ENCODE peak calls at places on chromosomes 1 and 21, in six cellular contexts. One of them, this sample, is unnamed.

GRCh38 chr1:89939693-89940438 is 55.0 kb upstream of the ZNF326 start:
- DNase-seq in heart right ventricle: no peak
- DNase-seq in AG09319: no peak
- DNase-seq in psoas muscle: no peak
- DNase-seq in OCI-LY7: no peak
- DNase-seq in stomach: no peak
- DNase-seq in this sample: no peak

GRCh38 chr21:20388400-20388799 is 609.8 kb upstream of the NCAM2 start:
- DNase-seq in heart right ventricle: no peak
- DNase-seq in AG09319: no peak
- DNase-seq in psoas muscle: no peak
- DNase-seq in OCI-LY7: no peak
- DNase-seq in stomach: no peak
- DNase-seq in this sample: no peak

GRCh38 chr1:27519341-27520258 is 29.6 kb upstream of the WASF2 start:
- DNase-seq in heart right ventricle: peak; percentile 71
- DNase-seq in AG09319: no peak
- DNase-seq in psoas muscle: peak; percentile 36
- DNase-seq in OCI-LY7: no peak
- DNase-seq in stomach: no peak
- DNase-seq in this sample: peak; percentile 68

GRCh38 chr21:27244796-27245195 is 277.9 kb upstream of the ADAMTS5 start:
- DNase-seq in heart right ventricle: no peak
- DNase-seq in AG09319: no peak
- DNase-seq in psoas muscle: no peak
- DNase-seq in OCI-LY7: no peak
- DNase-seq in stomach: no peak
- DNase-seq in this sample: no peak

GRCh38 chr21:41620982-41621381 is 113.0 kb upstream of the TMPRSS2 start:
- DNase-seq in heart right ventricle: no peak
- DNase-seq in AG09319: no peak
- DNase-seq in psoas muscle: no peak
- DNase-seq in OCI-LY7: no peak
- DNase-seq in stomach: no peak
- DNase-seq in this sample: no peak

GRCh38 chr1:16125088-16125470 is 30.8 kb downstream of the EPHA2 start:
- DNase-seq in heart right ventricle: peak; percentile 7
- DNase-seq in AG09319: no peak
- DNase-seq in psoas muscle: no peak
- DNase-seq in OCI-LY7: no peak
- DNase-seq in stomach: no peak
- DNase-seq in this sample: no peak

GRCh38 chr1:19920132-19920710 is 3.2 kb downstream of the PLA2G2E start:
- DNase-seq in heart right ventricle: no peak
- DNase-seq in AG09319: no peak
- DNase-seq in psoas muscle: no peak
- DNase-seq in OCI-LY7: no peak
- DNase-seq in stomach: no peak
- DNase-seq in this sample: no peak

GRCh38 chr1:175466556-175466955 is 274.0 kb upstream of the KIAA0040 start:
- DNase-seq in heart right ventricle: no peak
- DNase-seq in AG09319: no peak
- DNase-seq in psoas muscle: no peak
- DNase-seq in OCI-LY7: no peak
- DNase-seq in stomach: no peak
- DNase-seq in this sample: no peak

GRCh38 chr1:222928212-222928611 is 113.4 kb downstream of the DISP1 start:
- DNase-seq in heart right ventricle: peak; percentile 53
- DNase-seq in AG09319: no peak
- DNase-seq in psoas muscle: peak; percentile 30
- DNase-seq in OCI-LY7: no peak
- DNase-seq in stomach: peak; percentile 73
- DNase-seq in this sample: peak; percentile 66
- TF ChIP-seq CTCF in heart right ventricle: peak; percentile 37
- TF ChIP-seq CTCF in AG09319: no peak
- TF ChIP-seq CTCF in psoas muscle: peak; percentile 10
- TF ChIP-seq CTCF in OCI-LY7: no peak
- TF ChIP-seq CTCF in stomach: no peak
- TF ChIP-seq CTCF in this sample: no peak

GRCh38 chr1:65990161-65990560 is 197.5 kb downstream of the PDE4B start:
- DNase-seq in heart right ventricle: no peak
- DNase-seq in AG09319: no peak
- DNase-seq in psoas muscle: no peak
- DNase-seq in OCI-LY7: no peak
- DNase-seq in stomach: no peak
- DNase-seq in this sample: no peak

GRCh38 chr1:65993047-65993363 is 200.3 kb downstream of the PDE4B start:
- DNase-seq in heart right ventricle: no peak
- DNase-seq in AG09319: no peak
- DNase-seq in psoas muscle: no peak
- DNase-seq in OCI-LY7: no peak
- DNase-seq in stomach: no peak
- DNase-seq in this sample: no peak

GRCh38 chr1:65994223-65994622 is 201.5 kb downstream of the PDE4B start:
- DNase-seq in heart right ventricle: no peak
- DNase-seq in AG09319: no peak
- DNase-seq in psoas muscle: no peak
- DNase-seq in OCI-LY7: no peak
- DNase-seq in stomach: no peak
- DNase-seq in this sample: no peak

GRCh38 chr1:65991694-65992093 is 199.0 kb downstream of the PDE4B start:
- DNase-seq in heart right ventricle: no peak
- DNase-seq in AG09319: no peak
- DNase-seq in psoas muscle: no peak
- DNase-seq in OCI-LY7: no peak
- DNase-seq in stomach: no peak
- DNase-seq in this sample: no peak

DNA sequence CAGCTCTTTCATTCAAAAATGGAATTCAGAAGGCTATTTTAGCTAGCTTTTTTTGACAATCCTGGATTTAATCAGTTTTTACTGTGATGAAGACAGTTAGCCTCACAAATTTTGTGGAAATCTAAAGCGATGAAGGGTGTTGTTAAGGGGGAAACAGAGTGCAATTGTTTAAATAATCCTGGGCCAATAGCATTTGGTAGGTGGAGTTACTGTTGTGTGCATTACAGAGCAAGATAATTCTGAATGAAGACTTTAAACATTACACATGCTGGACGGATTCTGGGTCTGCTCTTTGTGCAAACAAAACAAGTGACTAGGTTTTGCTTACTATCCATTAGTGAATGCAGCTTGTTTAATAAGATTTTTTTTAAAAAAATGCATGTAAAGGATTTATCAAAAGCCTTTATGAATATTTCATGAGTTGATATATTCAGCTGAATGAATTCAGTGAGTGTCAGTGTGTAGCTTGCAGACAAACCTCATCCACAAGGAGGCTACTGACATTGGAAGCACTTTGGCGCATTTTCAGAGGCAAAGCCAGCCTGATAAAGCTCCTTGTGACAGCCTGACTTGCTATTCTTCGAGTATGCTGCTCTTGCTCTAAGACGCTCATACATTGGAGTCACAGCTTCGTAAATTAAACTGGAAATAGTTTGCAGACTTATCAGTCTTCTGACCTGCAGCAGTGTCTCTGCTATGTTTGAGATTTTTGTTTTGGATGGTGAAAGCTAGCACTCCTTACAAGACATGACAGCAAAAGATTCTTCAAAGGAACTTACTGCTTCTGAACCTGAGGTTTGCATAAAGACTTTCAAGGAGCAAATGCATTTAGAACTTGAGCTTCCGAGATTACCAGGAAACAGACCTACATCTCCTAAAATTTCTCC is 199.7 kb downstream of the PDE4B start:
- DNase-seq in heart right ventricle: no peak
- DNase-seq in AG09319: no peak
- DNase-seq in psoas muscle: no peak
- DNase-seq in OCI-LY7: no peak
- DNase-seq in stomach: no peak
- DNase-seq in this sample: no peak
- TF ChIP-seq CTCF in heart right ventricle: no peak
- TF ChIP-seq CTCF in AG09319: no peak
- TF ChIP-seq CTCF in psoas muscle: no peak
- TF ChIP-seq CTCF in OCI-LY7: no peak
- TF ChIP-seq CTCF in stomach: no peak
- TF ChIP-seq CTCF in this sample: no peak

GRCh38 chr1:171800850-171801249 is 19.4 kb downstream of the METTL13 start:
- DNase-seq in heart right ventricle: no peak
- DNase-seq in AG09319: no peak
- DNase-seq in psoas muscle: no peak
- DNase-seq in OCI-LY7: no peak
- DNase-seq in stomach: no peak
- DNase-seq in this sample: no peak

GRCh38 chr1:171801395-171801990 is 20.0 kb downstream of the METTL13 start:
- DNase-seq in heart right ventricle: no peak
- DNase-seq in AG09319: no peak
- DNase-seq in psoas muscle: no peak
- DNase-seq in OCI-LY7: peak; percentile 41
- DNase-seq in stomach: no peak
- DNase-seq in this sample: no peak

GRCh38 chr1:171798760-171799159 is 17.3 kb downstream of the METTL13 start:
- DNase-seq in heart right ventricle: no peak
- DNase-seq in AG09319: no peak
- DNase-seq in psoas muscle: no peak
- DNase-seq in OCI-LY7: no peak
- DNase-seq in stomach: no peak
- DNase-seq in this sample: no peak

GRCh38 chr1:171799166-171799565 is 17.7 kb downstream of the METTL13 start:
- DNase-seq in heart right ventricle: no peak
- DNase-seq in AG09319: no peak
- DNase-seq in psoas muscle: no peak
- DNase-seq in OCI-LY7: no peak
- DNase-seq in stomach: peak; percentile 30
- DNase-seq in this sample: no peak

GRCh38 chr1:171800342-171800741 is 18.9 kb downstream of the METTL13 start:
- DNase-seq in heart right ventricle: no peak
- DNase-seq in AG09319: no peak
- DNase-seq in psoas muscle: no peak
- DNase-seq in OCI-LY7: no peak
- DNase-seq in stomach: no peak
- DNase-seq in this sample: no peak
- TF ChIP-seq CTCF in heart right ventricle: no peak
- TF ChIP-seq CTCF in AG09319: no peak
- TF ChIP-seq CTCF in psoas muscle: no peak
- TF ChIP-seq CTCF in OCI-LY7: no peak
- TF ChIP-seq CTCF in stomach: no peak
- TF ChIP-seq CTCF in this sample: no peak

GRCh38 chr1:37828410-37829074 is 20.5 kb upstream of the YRDC start:
- DNase-seq in heart right ventricle: no peak
- DNase-seq in AG09319: no peak
- DNase-seq in psoas muscle: no peak
- DNase-seq in OCI-LY7: no peak
- DNase-seq in stomach: no peak
- DNase-seq in this sample: no peak

GRCh38 chr1:37831109-37831508 is 23.1 kb upstream of the YRDC start:
- DNase-seq in heart right ventricle: no peak
- DNase-seq in AG09319: no peak
- DNase-seq in psoas muscle: no peak
- DNase-seq in OCI-LY7: no peak
- DNase-seq in stomach: no peak
- DNase-seq in this sample: no peak

GRCh38 chr1:37831809-37832208 is 23.8 kb upstream of the YRDC start:
- DNase-seq in heart right ventricle: no peak
- DNase-seq in AG09319: no peak
- DNase-seq in psoas muscle: no peak
- DNase-seq in OCI-LY7: no peak
- DNase-seq in stomach: no peak
- DNase-seq in this sample: no peak
- TF ChIP-seq CTCF in heart right ventricle: no peak
- TF ChIP-seq CTCF in AG09319: no peak
- TF ChIP-seq CTCF in psoas muscle: no peak
- TF ChIP-seq CTCF in OCI-LY7: no peak
- TF ChIP-seq CTCF in stomach: no peak
- TF ChIP-seq CTCF in this sample: no peak

GRCh38 chr21:28445081-28445830 is 547.4 kb downstream of the LTN1 start:
- DNase-seq in heart right ventricle: no peak
- DNase-seq in AG09319: no peak
- DNase-seq in psoas muscle: no peak
- DNase-seq in OCI-LY7: no peak
- DNase-seq in stomach: no peak
- DNase-seq in this sample: no peak

GRCh38 chr21:28444131-28444530 is 548.5 kb downstream of the LTN1 start:
- DNase-seq in heart right ventricle: no peak
- DNase-seq in AG09319: no peak
- DNase-seq in psoas muscle: no peak
- DNase-seq in OCI-LY7: no peak
- DNase-seq in stomach: no peak
- DNase-seq in this sample: no peak

GRCh38 chr21:28444567-28444966 is 548.1 kb downstream of the LTN1 start:
- DNase-seq in heart right ventricle: no peak
- DNase-seq in AG09319: no peak
- DNase-seq in psoas muscle: no peak
- DNase-seq in OCI-LY7: no peak
- DNase-seq in stomach: no peak
- DNase-seq in this sample: no peak

GRCh38 chr21:28442085-28442484 is 550.6 kb downstream of the LTN1 start:
- DNase-seq in heart right ventricle: no peak
- DNase-seq in AG09319: no peak
- DNase-seq in psoas muscle: no peak
- DNase-seq in OCI-LY7: no peak
- DNase-seq in stomach: no peak
- DNase-seq in this sample: no peak

GRCh38 chr21:28442624-28443023 is 550.1 kb downstream of the LTN1 start:
- DNase-seq in heart right ventricle: no peak
- DNase-seq in AG09319: no peak
- DNase-seq in psoas muscle: no peak
- DNase-seq in OCI-LY7: no peak
- DNase-seq in stomach: no peak
- DNase-seq in this sample: no peak
- TF ChIP-seq CTCF in heart right ventricle: no peak
- TF ChIP-seq CTCF in AG09319: no peak
- TF ChIP-seq CTCF in psoas muscle: no peak
- TF ChIP-seq CTCF in OCI-LY7: no peak
- TF ChIP-seq CTCF in stomach: no peak
- TF ChIP-seq CTCF in this sample: no peak

GRCh38 chr1:91818713-91818975 is 67.3 kb downstream of the TGFBR3 start:
- DNase-seq in heart right ventricle: no peak
- DNase-seq in AG09319: no peak
- DNase-seq in psoas muscle: no peak
- DNase-seq in OCI-LY7: no peak
- DNase-seq in stomach: no peak
- DNase-seq in this sample: no peak
- TF ChIP-seq CTCF in heart right ventricle: no peak
- TF ChIP-seq CTCF in AG09319: no peak
- TF ChIP-seq CTCF in psoas muscle: no peak
- TF ChIP-seq CTCF in OCI-LY7: no peak
- TF ChIP-seq CTCF in stomach: no peak
- TF ChIP-seq CTCF in this sample: no peak

GRCh38 chr1:213666113-213666512 is 321.7 kb upstream of the PROX1 start:
- DNase-seq in heart right ventricle: no peak
- DNase-seq in AG09319: no peak
- DNase-seq in psoas muscle: no peak
- DNase-seq in OCI-LY7: no peak
- DNase-seq in stomach: no peak
- DNase-seq in this sample: no peak
- TF ChIP-seq CTCF in heart right ventricle: no peak
- TF ChIP-seq CTCF in AG09319: no peak
- TF ChIP-seq CTCF in psoas muscle: no peak
- TF ChIP-seq CTCF in OCI-LY7: no peak
- TF ChIP-seq CTCF in stomach: no peak
- TF ChIP-seq CTCF in this sample: no peak

GRCh38 chr1:214586621-214587020 is 16.4 kb upstream of the CENPF start:
- DNase-seq in heart right ventricle: no peak
- DNase-seq in AG09319: no peak
- DNase-seq in psoas muscle: no peak
- DNase-seq in OCI-LY7: no peak
- DNase-seq in stomach: no peak
- DNase-seq in this sample: no peak
- TF ChIP-seq CTCF in heart right ventricle: no peak
- TF ChIP-seq CTCF in AG09319: no peak
- TF ChIP-seq CTCF in psoas muscle: no peak
- TF ChIP-seq CTCF in OCI-LY7: no peak
- TF ChIP-seq CTCF in stomach: no peak
- TF ChIP-seq CTCF in this sample: no peak

GRCh38 chr1:160618763-160619274 is 28.0 kb downstream of the SLAMF1 start:
- DNase-seq in heart right ventricle: no peak
- DNase-seq in AG09319: no peak
- DNase-seq in psoas muscle: no peak
- DNase-seq in OCI-LY7: peak; percentile 59
- DNase-seq in stomach: no peak
- DNase-seq in this sample: no peak
- TF ChIP-seq CTCF in heart right ventricle: peak; percentile 32
- TF ChIP-seq CTCF in AG09319: no peak
- TF ChIP-seq CTCF in psoas muscle: no peak
- TF ChIP-seq CTCF in OCI-LY7: peak; percentile 90
- TF ChIP-seq CTCF in stomach: no peak
- TF ChIP-seq CTCF in this sample: peak; percentile 65